ENCODE peak calls at places on chromosomes 12 and 14, in six cellular contexts. X is uterus; V is activated CD8-positive, alpha-beta memory T cell treated with anti-CD3 and anti-CD28 coated beads, Interleukin-2, amount 50 U/mL, for 4 hours; H is occipital lobe; D is PC-3; J is left cardiac atrium. K is an unnamed sample.

GRCh38 chr12:75020068-75020557 is 189.5 kb downstream of the KCNC2 start:
- DNase-seq in X (no peak), V (no peak), H (no peak), D (no peak), J (no peak), K (no peak)

GRCh38 chr14:65496178-65496993 is 83.9 kb downstream of the FUT8 start:
- DNase-seq in X (no peak), V (no peak), H (no peak), D (no peak), J (no peak), K (no peak)

GRCh38 chr12:88951177-88951576 is 370.9 kb upstream of the KITLG start:
- DNase-seq in X (no peak), V (no peak), H (no peak), D (no peak), J (no peak), K (no peak)

GRCh38 chr14:105439710-105440553 is 20.3 kb downstream of the MTA1 start:
- DNase-seq in X (no peak), V (no peak), H (peak), D (no peak), J (no peak), K (peak)

GRCh38 chr12:6069452-6070093 is 54.9 kb downstream of the VWF start:
- DNase-seq in X (peak), V (peak), H (peak), D (no peak), J (peak), K (no peak)

GRCh38 chr12:46266382-46266791 is 2.5 kb downstream of the SLC38A1 start:
- DNase-seq in X (no peak), V (peak), H (no peak), D (peak), J (no peak), K (peak)

GRCh38 chr12:124631681-124632080 is 64.3 kb upstream of the NCOR2 start:
- DNase-seq in X (no peak), V (no peak), H (no peak), D (no peak), J (no peak), K (no peak)

GRCh38 chr12:58028294-58028693 is 86.9 kb downstream of the ATP23 start:
- DNase-seq in X (no peak), V (no peak), H (no peak), D (peak), J (no peak), K (no peak)

GRCh38 chr14:93056166-93056839 is 59.4 kb downstream of the ITPK1 start:
- DNase-seq in X (no peak), V (no peak), H (no peak), D (no peak), J (no peak), K (peak)

GRCh38 chr14:93930989-93931307 is 3.8 kb downstream of the FAM181A start:
- DNase-seq in X (no peak), V (no peak), H (no peak), D (no peak), J (no peak), K (no peak)

GRCh38 chr14:62943202-62943601 is 102.1 kb downstream of the KCNH5 start:
- DNase-seq in X (no peak), V (no peak), H (no peak), D (no peak), J (no peak), K (no peak)

GRCh38 chr14:61406198-61406597 is 84.8 kb downstream of the PRKCH start:
- DNase-seq in X (no peak), V (no peak), H (no peak), D (no peak), J (no peak), K (no peak)

GRCh38 chr12:68865399-68866154 is 57.6 kb downstream of the MDM2 start:
- DNase-seq in X (no peak), V (no peak), H (no peak), D (no peak), J (no peak), K (no peak)